ENCODE peak calls at places on chromosomes 6 and 20, in five cellular contexts. T, H, C, E and B are unnamed samples.

GRCh38 chr20:9999660-10000059 is 35.1 kb upstream of the ANKEF1 start:
- DNase-seq in C (no peak), T (peak; percentile 35), E (peak; percentile 65), H (no peak), B (no peak)

GRCh38 chr6:24766685-24767462 is 7.9 kb upstream of the GMNN start:
- DNase-seq in C (peak; percentile 69), E (no peak), T (peak; percentile 52), H (no peak), B (no peak)

GRCh38 chr6:20402181-20403079 is 751 bp downstream of the E2F3 start:
- DNase-seq in T (peak; percentile 45), C (no peak), H (peak; percentile 39), E (peak; percentile 70), B (peak; percentile 67)

GRCh38 chr20:57620274-57620990 is at the start of gene ZBP1:
- DNase-seq in C (no peak), E (peak; percentile 62), T (no peak), H (no peak), B (no peak)

GRCh38 chr6:132813173-132813856 is 1.1 kb upstream of the RPS12 start:
- DNase-seq in C (peak; percentile 48), H (no peak), T (peak; percentile 57), E (peak; percentile 74), B (peak; percentile 36)

GRCh38 chr20:46639587-46639986 is 11.7 kb downstream of the SLC13A3 start:
- DNase-seq in C (no peak), H (no peak), T (no peak), E (no peak), B (no peak)

GRCh38 chr20:5660346-5660745 is 89.9 kb upstream of the SHLD1 start:
- DNase-seq in E (no peak), C (peak; percentile 38), T (no peak), H (no peak), B (no peak)

GRCh38 chr20:8394308-8394945 is 262.4 kb downstream of the PLCB1 start:
- DNase-seq in H (no peak), T (peak; percentile 35), C (peak; percentile 66), E (no peak), B (no peak)

GRCh38 chr6:142893088-142893487 is 51.9 kb downstream of the HIVEP2 start:
- DNase-seq in T (peak; percentile 81), E (no peak), H (no peak), C (peak; percentile 75), B (no peak)

DNA sequence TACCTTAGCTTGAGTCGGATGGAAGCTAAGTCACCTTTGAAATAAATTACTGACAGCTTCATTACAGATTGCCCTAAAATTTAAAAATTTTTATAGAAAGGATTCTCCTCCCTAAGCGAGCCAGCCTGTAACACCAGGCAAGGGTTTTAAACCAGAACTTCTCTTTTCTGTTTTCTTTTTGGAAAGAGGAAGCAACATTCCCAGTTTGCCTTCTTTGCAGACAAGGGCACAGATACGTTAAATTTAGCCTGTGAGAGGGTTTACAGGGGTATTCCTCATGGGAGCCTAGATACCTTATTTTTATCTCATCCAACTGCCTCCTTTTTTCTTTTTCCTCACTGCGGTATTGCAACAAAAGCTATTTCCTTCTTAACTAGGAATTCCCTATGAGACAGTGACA is 45.0 kb downstream of the GNAS start:
- DNase-seq in H (no peak), E (no peak), T (no peak), C (no peak), B (no peak)
- TF ChIP-seq CTCF in H (no peak), E (no peak), T (no peak), C (no peak), B (no peak)

DNA sequence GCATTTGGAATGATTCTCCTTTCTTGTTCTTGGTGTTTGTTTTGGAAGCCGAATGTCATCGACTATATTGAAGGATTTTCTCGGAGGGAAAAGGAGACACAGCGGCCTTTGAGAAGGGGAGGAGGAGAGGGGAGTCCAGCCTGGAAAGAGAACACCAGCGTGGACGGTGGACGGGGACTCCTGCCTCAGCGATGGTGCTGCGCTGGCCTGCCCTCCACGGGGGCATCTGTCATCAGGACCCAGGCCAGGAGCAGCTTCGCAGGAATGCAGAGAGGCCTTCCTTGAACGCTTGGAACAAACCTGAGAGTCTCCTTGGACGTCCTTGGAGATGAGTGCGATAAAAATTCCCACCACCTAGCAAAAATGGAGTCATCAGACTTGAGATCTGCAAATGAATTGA is 8.3 kb upstream of the C6orf118 start:
- DNase-seq in C (no peak), H (no peak), E (no peak), T (no peak), B (no peak)
- TF ChIP-seq CTCF in C (no peak), H (no peak), E (no peak), T (no peak), B (no peak)

DNA sequence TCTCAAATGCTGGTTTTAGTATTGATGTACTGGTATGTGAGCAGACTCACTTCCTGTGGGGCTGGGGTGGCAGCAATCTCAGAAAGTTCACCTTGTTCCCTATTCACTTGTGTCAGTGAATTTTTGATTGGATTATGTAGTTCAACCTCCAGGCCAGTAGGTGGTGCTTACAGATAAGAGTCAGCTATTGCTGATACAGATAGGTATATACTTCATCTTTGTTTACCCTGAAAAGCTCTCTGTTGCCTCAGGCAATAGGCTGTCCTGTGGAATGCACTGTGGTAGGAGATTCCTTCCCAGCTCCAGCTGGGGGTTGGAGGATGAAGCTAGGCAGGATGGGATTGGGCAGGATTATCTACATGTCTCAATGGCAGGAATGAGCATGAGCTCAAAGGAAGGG is 851.2 kb upstream of the EYS start:
- DNase-seq in T (no peak), H (no peak), E (no peak), C (no peak), B (no peak)
- TF ChIP-seq CTCF in T (peak; percentile 12), H (peak; percentile 31), E (no peak), C (no peak), B (no peak)

DNA sequence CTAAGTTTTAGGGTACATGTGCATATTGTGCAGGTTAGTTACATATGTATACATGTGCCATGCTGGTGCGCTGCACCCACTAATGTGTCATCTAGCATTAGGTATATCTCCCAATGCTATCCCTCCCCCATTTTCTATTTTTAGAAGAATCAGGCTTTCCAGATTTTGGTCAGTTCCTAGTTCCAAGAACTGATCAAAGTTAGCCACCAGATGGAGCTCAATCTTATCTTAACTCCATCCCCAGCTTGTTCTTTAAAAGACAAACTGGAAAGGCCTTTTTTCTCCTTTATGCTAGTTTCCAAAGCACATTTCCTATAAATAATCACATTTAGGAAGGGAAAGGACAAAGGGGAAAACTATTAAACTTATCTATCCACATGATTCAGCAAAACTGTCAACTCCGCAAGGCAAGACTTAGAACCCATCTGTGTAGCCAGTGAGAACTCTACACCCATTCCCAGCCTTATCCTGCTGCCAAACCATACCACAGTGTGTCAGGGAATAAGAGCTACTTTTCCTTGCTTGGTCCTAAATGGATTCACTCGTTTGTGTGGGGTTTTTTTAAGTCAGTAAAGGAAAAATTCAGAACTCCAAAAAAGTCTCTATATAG is 22.8 kb upstream of the KHDC1 start:
- DNase-seq in T (peak; percentile 47), C (peak; percentile 86), E (no peak), H (no peak), B (no peak)
- TF ChIP-seq CTCF in T (peak; percentile 47), C (peak; percentile 59), E (peak; percentile 45), H (peak; percentile 65), B (peak; percentile 32)

DNA sequence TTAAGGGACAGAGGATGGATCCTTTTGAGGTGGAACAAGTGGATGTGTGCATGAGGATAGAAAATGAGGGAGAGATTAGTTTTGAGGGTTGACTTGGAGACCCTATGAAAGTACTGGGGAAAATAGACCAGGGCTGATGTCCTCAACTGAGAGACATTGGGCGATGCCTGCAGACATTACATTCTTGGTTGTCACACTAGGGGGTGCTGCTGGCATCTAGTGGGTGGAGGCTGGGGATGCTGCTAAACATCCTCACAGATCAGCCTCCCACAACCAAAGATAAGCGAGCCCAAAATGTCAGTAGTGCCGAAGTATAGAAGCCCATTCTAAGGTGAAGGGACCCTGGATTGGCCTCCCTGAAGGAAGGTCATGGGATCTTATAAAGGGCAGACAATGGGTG is 63.3 kb downstream of the MOCS1 start:
- DNase-seq in H (no peak), T (no peak), C (no peak), E (no peak), B (no peak)
- TF ChIP-seq CTCF in H (no peak), T (no peak), C (peak; percentile 1), E (no peak), B (no peak)

GRCh38 chr6:17599885-17600526 is at the start of gene FAM8A1:
- DNase-seq in C (peak; percentile 80), T (peak; percentile 91), H (peak; percentile 87), E (peak; percentile 96), B (peak; percentile 93)
- TF ChIP-seq CTCF in C (peak; percentile 79), T (peak; percentile 61), H (peak; percentile 60), E (peak; percentile 53), B (peak; percentile 10)

DNA sequence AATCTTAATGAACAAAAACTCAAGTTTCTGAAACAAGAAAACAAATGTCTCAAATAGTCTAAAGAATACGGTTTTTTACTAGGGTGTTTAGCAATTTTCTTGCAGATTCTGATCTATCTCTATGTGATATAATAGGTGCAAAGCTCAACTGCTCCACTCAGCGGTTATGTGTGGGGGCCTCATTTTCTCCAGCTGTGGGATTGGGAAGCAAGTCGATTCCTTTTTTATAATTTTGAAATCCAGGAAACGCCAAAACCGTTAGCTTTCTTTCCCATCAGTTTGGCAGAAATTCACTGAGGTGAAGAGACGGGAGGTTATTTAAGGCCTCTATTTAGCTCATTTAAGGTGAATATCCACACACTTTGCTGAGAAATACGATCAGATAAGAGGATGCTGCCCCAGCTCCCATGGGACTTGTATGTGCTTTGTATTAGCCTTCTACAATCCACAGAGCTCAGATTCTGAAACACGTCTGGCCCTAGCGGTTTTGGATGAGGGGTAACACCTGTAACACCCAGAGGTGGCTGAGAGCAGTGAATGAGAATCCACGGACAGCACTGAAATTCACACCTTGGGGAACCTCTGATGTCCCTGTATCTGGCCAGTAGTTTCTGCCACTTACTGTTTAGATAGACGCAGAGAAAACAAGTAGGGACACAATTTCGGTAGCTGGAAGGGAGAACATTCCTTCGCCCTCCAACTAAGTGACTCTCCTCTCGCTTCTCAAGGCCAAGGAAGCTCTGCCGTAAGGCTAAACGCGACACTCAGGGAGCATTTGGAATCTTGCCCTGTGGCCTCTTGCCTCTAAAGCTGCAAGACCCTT is 6.6 kb upstream of the BCAS4 start:
- DNase-seq in T (peak; percentile 58), E (no peak), C (peak; percentile 87), H (no peak), B (no peak)
- TF ChIP-seq CTCF in T (peak; percentile 56), E (no peak), C (peak; percentile 77), H (peak; percentile 57), B (no peak)

DNA sequence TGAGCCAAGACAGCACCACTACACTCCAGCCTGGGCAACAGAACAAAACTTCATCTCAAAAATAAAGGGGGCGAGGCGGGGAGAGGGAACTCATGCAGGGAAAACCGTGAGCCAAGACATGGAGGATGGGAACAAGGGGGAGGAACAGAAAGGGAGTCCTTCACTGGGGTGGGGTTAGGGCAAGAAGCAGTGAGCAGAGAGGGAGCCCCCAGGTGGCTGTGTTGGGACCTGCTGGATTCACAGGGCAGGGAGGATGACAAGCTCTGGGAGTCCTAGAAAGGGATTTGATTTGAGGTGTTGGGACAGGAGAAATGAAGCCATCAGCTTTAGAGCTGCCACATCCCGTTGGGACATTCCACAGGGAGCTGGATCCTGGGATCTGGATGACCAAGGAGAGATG is 90.6 kb upstream of the TOP1 start:
- DNase-seq in C (no peak), T (no peak), H (no peak), E (no peak), B (no peak)
- TF ChIP-seq CTCF in C (peak; percentile 12), T (no peak), H (no peak), E (no peak), B (no peak)